ENCODE peak calls at places on chromosomes 11 and 22, in eight cellular contexts. C is A549, S is psoas muscle, M is thoracic aorta, K is body of pancreas, Q is colonic mucosa, Y is OCI-LY7, R is H9. I is an unnamed sample.

GRCh38 chr11:134359646-134360045 is 27.9 kb downstream of the GLB1L2 start:
- DNase-seq in Y (no peak), Q (no peak), K (no peak), R (no peak), M (no peak), C (no peak), S (no peak), I (no peak)

GRCh38 chr11:10886652-10887250 is 28.9 kb upstream of the ZBED5 start:
- DNase-seq in Q (no peak), R (no peak), S (no peak), Y (no peak), M (no peak), C (no peak), K (no peak), I (no peak)

GRCh38 chr22:36022162-36022561 is 6.5 kb downstream of the RBFOX2 start:
- DNase-seq in M (no peak), R (no peak), S (no peak), Q (no peak), C (no peak), Y (no peak), K (no peak), I (no peak)

GRCh38 chr22:27063381-27063780 is 406.0 kb downstream of the MIAT start:
- DNase-seq in Y (no peak), C (no peak), R (no peak), S (no peak), K (no peak), Q (no peak), M (no peak), I (no peak)

GRCh38 chr11:33258631-33259184 is 1.5 kb downstream of the HIPK3 start:
- DNase-seq in M (no peak), Q (peak; percentile 46), S (no peak), C (peak; percentile 76), R (no peak), K (no peak), Y (peak; percentile 61), I (peak; percentile 65)

GRCh38 chr22:42399315-42400271 is 32.6 kb downstream of the NFAM1 start:
- DNase-seq in S (no peak), M (no peak), Y (peak; percentile 35), Q (peak; percentile 36), C (no peak), R (peak; percentile 57), K (no peak), I (peak; percentile 27)

GRCh38 chr11:19742595-19743292 is 30.1 kb downstream of the NAV2 start:
- DNase-seq in R (peak; percentile 85), C (peak; percentile 80), Y (peak; percentile 60), K (peak; percentile 82), S (peak; percentile 72), Q (peak; percentile 80), M (no peak), I (peak; percentile 80)

GRCh38 chr11:44778200-44779100 is 51.7 kb downstream of the TSPAN18 start:
- DNase-seq in Y (no peak), S (no peak), C (no peak), R (peak; percentile 22), K (no peak), Q (no peak), M (no peak), I (no peak)

GRCh38 chr22:46352691-46353386 is 17.3 kb downstream of the TRMU start:
- DNase-seq in R (peak; percentile 26), K (peak; percentile 89), S (peak; percentile 65), M (no peak), Q (no peak), C (peak; percentile 42), Y (peak; percentile 38), I (peak; percentile 37)

GRCh38 chr11:911031-911889 is 650 bp upstream of the CHID1 start:
- DNase-seq in S (peak; percentile 64), M (peak; percentile 6), Y (no peak), C (peak; percentile 35), Q (peak; percentile 39), R (peak; percentile 60), K (no peak), I (peak; percentile 29)

GRCh38 chr11:77064648-77065217 is 2.0 kb upstream of the CAPN5 start:
- DNase-seq in Y (no peak), R (no peak), Q (no peak), M (no peak), S (no peak), K (no peak), C (no peak), I (no peak)

GRCh38 chr11:77067776-77068460 is 1.1 kb downstream of the CAPN5 start:
- DNase-seq in C (no peak), R (peak; percentile 27), Y (no peak), S (no peak), Q (peak; percentile 53), M (no peak), K (no peak), I (peak; percentile 53)

GRCh38 chr11:77068461-77069335 is 1.9 kb downstream of the CAPN5 start:
- DNase-seq in Q (no peak), S (no peak), Y (no peak), C (no peak), R (peak; percentile 20), K (no peak), M (no peak), I (no peak)

GRCh38 chr11:77065878-77066228 is 918 bp upstream of the CAPN5 start:
- DNase-seq in Q (peak; percentile 74), K (peak; percentile 26), Y (no peak), R (peak; percentile 43), M (no peak), S (peak; percentile 54), C (no peak), I (no peak)

DNA sequence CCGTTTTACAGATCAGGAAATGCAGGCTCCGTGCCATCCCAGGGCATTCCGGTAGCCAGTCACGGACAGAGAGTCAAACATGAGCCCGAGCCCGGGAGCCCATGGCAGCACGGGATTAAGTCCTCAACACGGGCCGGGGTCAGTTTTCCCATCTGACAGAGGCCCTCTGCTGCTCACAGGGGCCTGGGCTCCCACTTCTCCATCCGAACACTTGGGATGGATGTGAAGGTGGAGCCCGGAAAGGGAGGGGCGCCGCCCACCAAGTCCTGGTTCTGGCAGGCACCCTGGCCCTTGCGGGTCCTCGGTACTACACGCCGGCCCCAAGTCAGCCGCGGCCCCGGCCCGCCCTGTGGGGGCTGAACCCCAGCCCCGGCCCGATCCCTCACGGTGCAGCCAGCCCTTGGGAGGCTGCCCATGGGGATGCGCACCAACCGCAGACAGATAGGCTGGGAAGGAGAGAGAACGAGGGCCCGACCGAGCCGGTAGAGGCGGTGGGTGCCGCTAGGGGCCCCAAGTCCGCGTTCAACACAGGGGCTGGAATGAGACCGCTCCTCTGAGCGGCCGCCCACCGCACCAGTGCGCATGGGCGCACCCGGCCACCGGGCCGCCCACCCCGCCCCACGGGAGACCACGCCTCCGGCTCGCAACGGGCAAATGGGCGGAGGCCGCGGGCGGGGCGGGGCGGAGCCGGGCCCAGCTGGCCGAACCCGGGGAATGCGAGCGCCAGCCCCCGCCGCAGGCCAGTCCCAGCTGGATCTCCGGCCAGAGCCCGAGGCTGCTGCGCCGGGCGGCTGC is at the start of gene CAPN5:
- DNase-seq in C (peak; percentile 89), S (peak; percentile 94), M (peak; percentile 43), Q (peak; percentile 94), Y (peak; percentile 90), K (peak; percentile 92), R (peak; percentile 95), I (peak; percentile 90)
- H3K27ac ChIP-seq in C (peak within 1 kb of the TSS; percentile 87), S (peak within 1 kb of the TSS; percentile 70), M (peak within 1 kb of the TSS; percentile 76), Q (peak within 1 kb of the TSS; percentile 86), Y (no peak within 1 kb of the TSS), K (peak within 1 kb of the TSS; percentile 83), R (no peak within 1 kb of the TSS), I (peak within 1 kb of the TSS; percentile 77)

DNA sequence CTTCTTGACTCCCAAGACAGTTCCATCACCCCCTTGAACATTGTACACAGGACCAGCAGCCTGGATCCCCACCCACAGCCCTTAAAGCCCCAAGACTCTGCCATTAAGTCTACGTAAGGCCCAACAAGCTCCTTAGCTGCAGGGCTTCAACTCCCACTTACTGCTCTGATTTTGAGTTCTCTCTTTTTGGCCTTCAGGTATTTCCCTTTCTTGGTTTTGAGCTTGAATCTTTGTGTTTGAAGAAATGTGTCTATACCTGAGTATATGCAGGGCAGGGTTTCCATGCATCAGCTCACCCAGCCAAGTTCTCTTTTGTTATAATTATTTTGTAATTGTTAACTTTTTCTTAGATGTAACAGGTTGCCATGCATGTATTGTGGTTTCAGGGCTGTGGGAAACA is 10.4 kb upstream of the MPEG1 start:
- DNase-seq in M (no peak), S (no peak), C (no peak), R (no peak), Q (no peak), Y (no peak), K (no peak), I (no peak)
- H3K27ac ChIP-seq in M (peak overlapping the region; percentile 27), S (peak overlapping the region; percentile 23), C (no peak overlapping the region), R (no peak overlapping the region), Q (peak overlapping the region; percentile 50), Y (no peak overlapping the region), K (peak overlapping the region; percentile 57), I (no peak overlapping the region)

DNA sequence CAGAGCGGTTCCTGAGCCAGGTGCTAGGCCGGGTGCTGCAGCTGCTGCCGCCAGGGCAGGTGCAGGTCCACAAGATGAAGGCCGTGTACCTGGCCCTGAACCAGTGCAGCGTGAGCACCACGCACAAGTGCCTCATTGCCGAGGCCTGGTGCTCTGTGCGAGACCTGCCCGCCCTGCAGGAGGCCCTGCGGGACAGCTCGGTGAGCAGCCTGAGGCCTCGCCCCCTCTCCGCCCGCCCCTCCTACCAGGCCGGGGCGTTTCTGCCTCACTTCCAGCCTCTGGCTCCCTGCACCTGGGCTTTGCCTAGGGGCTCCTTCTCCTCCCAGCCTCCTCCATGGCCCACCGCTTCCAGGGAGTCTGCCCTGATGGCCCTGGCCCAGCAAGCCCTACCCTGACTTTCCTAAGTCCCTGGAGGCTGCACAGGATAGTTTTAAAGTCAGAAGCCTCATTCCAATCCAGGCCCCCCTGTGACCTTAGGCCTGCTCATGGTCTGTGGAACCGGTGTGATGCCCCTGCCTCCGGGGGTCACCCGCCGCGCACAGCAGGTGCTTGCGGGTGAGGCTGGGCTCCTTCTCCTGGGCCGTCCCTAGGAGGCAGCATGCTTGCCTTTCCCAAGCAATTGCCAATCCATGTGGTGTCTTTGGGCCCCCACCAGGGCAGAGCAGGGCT is 5.5 kb downstream of the TCIRG1 start:
- DNase-seq in K (no peak), R (peak; percentile 54), S (no peak), M (no peak), Y (no peak), Q (no peak), C (no peak), I (no peak)
- H3K27ac ChIP-seq in K (peak overlapping the region; percentile 96), R (no peak overlapping the region), S (no peak overlapping the region), M (no peak overlapping the region), Y (no peak overlapping the region), Q (no peak overlapping the region), C (no peak overlapping the region), I (no peak overlapping the region)

GRCh38 chr11:59755701-59756495 is 722 bp downstream of the STX3 start:
- DNase-seq in R (peak; percentile 71), M (peak; percentile 52), K (peak; percentile 80), S (peak; percentile 77), C (peak; percentile 49), Q (peak; percentile 92), Y (no peak), I (peak; percentile 85)

GRCh38 chr11:59756496-59756840 is 1.3 kb downstream of the STX3 start:
- DNase-seq in C (peak; percentile 10), K (no peak), Q (no peak), S (no peak), M (no peak), R (no peak), Y (no peak), I (no peak)

GRCh38 chr11:59753650-59754493 is 1.3 kb upstream of the STX3 start:
- DNase-seq in S (peak; percentile 85), R (peak; percentile 80), Q (peak; percentile 95), C (peak; percentile 81), M (peak; percentile 55), Y (peak; percentile 85), K (peak; percentile 90), I (peak; percentile 87)

GRCh38 chr11:59754859-59755700 is at the start of gene STX3:
- DNase-seq in R (peak; percentile 80), M (no peak), Q (peak; percentile 81), C (peak; percentile 73), Y (peak; percentile 73), S (peak; percentile 75), K (peak; percentile 77), I (peak; percentile 80)

GRCh38 chr11:59754494-59754858 is 700 bp upstream of the STX3 start:
- DNase-seq in M (no peak), K (peak; percentile 31), Q (peak; percentile 37), Y (peak; percentile 59), C (peak; percentile 28), R (no peak), S (no peak), I (no peak)
- H3K27ac ChIP-seq in M (peak overlapping the region; percentile 97), K (peak overlapping the region; percentile 98), Q (peak overlapping the region; percentile 98), Y (no peak overlapping the region), C (peak overlapping the region; percentile 86), R (no peak overlapping the region), S (peak overlapping the region; percentile 92), I (peak overlapping the region; percentile 81)